ENCODE peak calls at places on chromosome 3, in seven cellular contexts. E is iPS-NIHi11; V is NCI-H2029; C is activated CD4-positive, alpha-beta memory T cell treated with anti-CD3 and anti-CD28 coated beads, Interleukin-2, amount 10 ng/mL, durations not matched to agents 7 days and 5 days; T is Kasumi-1; F is HS-5; J is upper lobe of right lung. K is an unnamed sample.

GRCh38 chr3:11634974-11635612 is 8.6 kb downstream of the VGLL4 start:
- DNase-seq in E (no peak), V (no peak), C (no peak), T (no peak), F (no peak), J (no peak), K (no peak)

GRCh38 chr3:43181202-43181910 is 75.5 kb upstream of the POMGNT2 start:
- DNase-seq in E (no peak), V (no peak), C (peak), T (no peak), F (no peak), J (no peak), K (no peak)

GRCh38 chr3:146139586-146140110 is 21.3 kb downstream of the PLOD2 start:
- DNase-seq in E (no peak), V (no peak), C (no peak), T (no peak), F (no peak), J (no peak), K (no peak)

GRCh38 chr3:114110439-114110838 is 53.9 kb downstream of the QTRT2 start:
- DNase-seq in E (no peak), V (no peak), C (no peak), T (no peak), F (no peak), J (no peak), K (no peak)

GRCh38 chr3:109050591-109051167 is 67.3 kb downstream of the MORC1 start:
- DNase-seq in E (peak), V (no peak), C (peak), T (peak), F (peak), J (no peak), K (peak)

GRCh38 chr3:55591893-55592292 is 104.8 kb upstream of the WNT5A start:
- DNase-seq in E (no peak), V (no peak), C (no peak), T (no peak), F (no peak), J (no peak), K (no peak)

GRCh38 chr3:10194328-10195071 is 29.8 kb downstream of the IRAK2 start:
- DNase-seq in E (no peak), V (no peak), C (peak), T (peak), F (no peak), J (no peak), K (no peak)

GRCh38 chr3:149527531-149528343 is 53.2 kb downstream of the TM4SF4 start:
- DNase-seq in E (no peak), V (no peak), C (no peak), T (no peak), F (no peak), J (no peak), K (no peak)